ENCODE peak calls at places on chromosomes 13 and 19, in four cellular contexts. C is adrenal gland, R is body of pancreas, T is hepatocyte. B is an unnamed sample. For H3K9me3, the result is how much of the 10 kb centered on the place peaks cover.

GRCh38 chr19:58513694-58514563 is 2.1 kb upstream of the SLC27A5 start:
- DNase-seq in R (peak), C (peak), T (peak), B (peak)

GRCh38 chr19:12000152-12000981 is 35.1 kb downstream of the ZNF433 start:
- DNase-seq in C (no peak), T (no peak), R (no peak), B (no peak)

GRCh38 chr13:75308222-75308621 is 173.7 kb downstream of the TBC1D4 start:
- DNase-seq in T (no peak), C (no peak), R (no peak), B (no peak)

GRCh38 chr19:7267792-7268736 is 26.1 kb downstream of the INSR start:
- DNase-seq in T (no peak), C (no peak), R (peak), B (no peak)

GRCh38 chr13:45456196-45456972 is 8.4 kb upstream of the COG3 start:
- DNase-seq in T (no peak), C (no peak), R (no peak), B (no peak)

GRCh38 chr19:49017666-49018351 is 918 bp upstream of the LHB start:
- DNase-seq in T (peak), R (peak), C (no peak), B (peak)

GRCh38 chr19:28296506-28296905 is 916.4 kb downstream of the UQCRFS1 start:
- DNase-seq in C (no peak), T (no peak), R (no peak), B (no peak)

GRCh38 chr19:33175886-33176669 is 18.1 kb upstream of the LRP3 start:
- DNase-seq in C (no peak), T (peak), R (peak), B (no peak)

GRCh38 chr19:39676004-39676403 is 20.3 kb downstream of the LGALS16 start:
- DNase-seq in C (no peak), R (no peak), T (no peak), B (no peak)

GRCh38 chr19:16645140-16645539 is 14.8 kb downstream of the SMIM7 start:
- DNase-seq in R (no peak), C (no peak), T (no peak), B (no peak)

GRCh38 chr19:13149628-13150186 is 468 bp downstream of the STX10 start:
- DNase-seq in C (peak), R (peak), T (peak), B (no peak)

GRCh38 chr13:81171065-81171647 is 830.2 kb upstream of the SPRY2 start:
- DNase-seq in T (peak), R (no peak), C (no peak), B (no peak)

GRCh38 chr19:3649888-3650287 is 23.3 kb upstream of the CACTIN start:
- DNase-seq in C (no peak), T (no peak), R (no peak), B (no peak)

GRCh38 chr19:3646336-3647092 is 19.9 kb upstream of the CACTIN start:
- DNase-seq in R (no peak), T (no peak), C (no peak), B (no peak)

GRCh38 chr19:3645067-3645396 is 18.4 kb upstream of the CACTIN start:
- DNase-seq in T (no peak), R (no peak), C (no peak), B (no peak)

GRCh38 chr19:3645726-3646125 is 19.1 kb upstream of the CACTIN start:
- DNase-seq in C (no peak), T (no peak), R (no peak), B (no peak)

DNA sequence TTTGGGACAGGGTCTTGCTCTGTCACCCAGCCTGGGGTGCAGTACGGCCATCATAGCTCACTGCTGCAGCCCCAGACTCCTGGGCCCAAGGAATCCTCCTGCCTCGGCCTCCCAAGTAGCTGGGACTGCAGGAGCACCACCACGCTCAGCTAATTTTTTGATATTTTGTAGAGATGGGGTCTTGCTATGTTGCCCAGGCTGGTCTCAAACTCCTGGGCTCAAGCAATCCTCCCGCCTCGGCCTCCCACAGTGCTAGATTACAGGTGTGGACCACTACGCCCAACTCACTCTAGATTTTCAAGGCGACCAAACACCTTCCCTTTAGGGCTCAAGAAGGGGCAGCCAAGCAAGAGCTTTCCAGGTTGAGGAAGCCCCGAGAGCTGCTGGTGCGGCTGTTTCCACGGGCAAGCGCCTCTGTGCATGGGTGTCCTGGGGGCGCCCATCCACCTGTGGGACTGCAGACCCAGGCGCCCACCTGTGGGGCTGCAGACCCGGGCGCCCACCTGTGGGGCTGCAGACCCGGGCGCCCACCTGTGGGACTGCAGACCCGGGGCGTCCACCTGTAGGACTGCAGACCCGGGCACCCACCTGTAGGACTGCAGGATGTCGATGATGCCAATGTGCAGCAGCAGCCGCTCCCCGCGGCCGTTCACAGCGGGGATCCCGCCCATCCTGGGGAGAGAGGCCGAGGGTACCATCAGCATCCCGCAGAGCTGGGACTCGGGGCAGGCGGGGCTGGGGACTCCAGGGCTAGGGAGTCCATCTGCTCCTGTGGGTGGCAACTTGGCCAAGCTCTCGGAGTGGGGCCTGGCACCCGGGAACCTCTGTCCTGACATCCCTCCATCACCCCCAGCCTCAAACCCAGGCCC is 21.7 kb upstream of the CACTIN start:
- DNase-seq in C (no peak), T (no peak), R (no peak), B (no peak)
- H3K9me3 ChIP-seq in C (under half), T (under half), R (under half), B (under half)

DNA sequence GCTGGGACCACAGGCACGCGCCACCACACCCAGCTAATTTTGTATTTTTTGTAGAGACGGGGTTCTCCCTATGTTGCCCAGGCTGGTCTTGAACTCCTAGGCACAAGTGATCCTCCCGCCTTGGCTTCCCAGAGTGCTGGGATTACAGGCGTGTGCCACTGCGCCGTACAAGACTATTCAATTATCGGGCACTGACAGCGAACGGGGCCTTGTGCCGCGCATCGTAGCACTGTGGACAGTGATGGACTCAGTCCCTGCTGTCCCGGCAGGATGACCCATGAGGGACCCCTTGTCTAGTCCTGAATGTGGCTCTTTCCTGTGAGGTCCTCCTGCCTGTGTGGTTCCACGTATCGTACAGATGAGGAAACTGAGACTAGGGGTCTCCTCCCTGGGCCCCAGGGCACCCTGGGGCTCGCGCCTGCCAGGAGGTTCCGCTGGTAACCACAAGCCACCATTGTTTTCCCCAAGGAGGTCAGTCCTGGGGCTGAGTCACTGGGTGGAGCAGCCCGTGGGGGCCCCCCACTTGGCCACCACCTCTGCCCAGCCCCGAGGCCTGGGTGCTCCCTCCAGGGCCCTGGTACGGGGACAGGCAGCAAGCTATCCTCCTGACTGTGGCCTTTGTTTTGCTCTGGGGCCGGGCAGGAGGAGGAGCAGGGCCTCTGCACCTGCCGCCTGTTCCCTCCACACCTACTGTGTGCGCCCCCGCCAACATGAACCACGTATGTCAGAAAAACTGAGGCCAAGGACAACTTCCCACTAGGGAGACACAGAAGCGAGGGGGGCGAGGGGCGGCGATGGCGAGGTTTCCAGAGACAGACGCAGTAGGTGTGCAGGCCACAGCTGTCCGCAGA is 2.9 kb upstream of the TCF3 start:
- DNase-seq in C (no peak), T (peak), R (no peak), B (no peak)
- H3K27ac ChIP-seq in C (no peak), T (no peak), R (no peak), B (no peak)

DNA sequence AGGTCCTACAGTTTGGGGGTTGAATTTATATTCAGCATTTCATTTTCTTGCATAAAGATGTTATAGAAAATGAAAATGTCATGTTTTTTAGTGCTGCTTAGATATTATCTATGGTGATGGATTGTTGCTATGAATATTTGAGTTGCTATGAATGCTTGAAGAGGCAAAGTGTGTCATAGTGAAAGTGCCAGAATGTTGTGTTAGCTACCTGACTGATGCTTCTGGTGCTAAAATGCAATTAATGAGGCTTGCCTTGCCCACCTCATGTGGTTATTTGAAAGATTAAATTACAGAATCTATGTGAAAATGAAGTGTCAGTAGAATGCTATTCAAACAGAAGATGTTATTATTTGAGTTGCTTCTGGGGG is 62.7 kb upstream of the MYCBP2 start:
- DNase-seq in R (no peak), C (no peak), T (no peak), B (no peak)
- H3K9me3 ChIP-seq in R (under half), C (under half), T (under half), B (under half)

DNA sequence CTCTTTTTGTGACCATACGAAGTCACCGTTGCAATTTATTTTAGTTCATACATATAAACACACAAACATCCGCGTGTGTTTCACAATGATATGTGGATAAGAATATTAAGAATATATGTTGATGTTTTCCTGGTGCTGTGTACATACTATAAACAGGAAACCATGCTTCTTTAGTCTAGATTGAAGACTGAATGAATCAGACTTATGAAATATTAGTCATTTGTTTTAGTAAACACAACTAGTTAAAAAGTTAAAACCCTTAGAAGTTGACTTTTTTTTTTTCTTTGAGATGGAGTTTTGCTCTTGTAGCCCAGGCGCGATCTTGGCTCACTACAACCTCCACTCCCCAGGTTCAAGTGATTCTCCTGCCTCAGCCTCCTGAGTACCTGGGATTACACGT is 257.7 kb downstream of the DACH1 start:
- DNase-seq in C (no peak), T (no peak), R (no peak), B (no peak)
- H3K27ac ChIP-seq in C (no peak), T (no peak), R (no peak), B (no peak)

DNA sequence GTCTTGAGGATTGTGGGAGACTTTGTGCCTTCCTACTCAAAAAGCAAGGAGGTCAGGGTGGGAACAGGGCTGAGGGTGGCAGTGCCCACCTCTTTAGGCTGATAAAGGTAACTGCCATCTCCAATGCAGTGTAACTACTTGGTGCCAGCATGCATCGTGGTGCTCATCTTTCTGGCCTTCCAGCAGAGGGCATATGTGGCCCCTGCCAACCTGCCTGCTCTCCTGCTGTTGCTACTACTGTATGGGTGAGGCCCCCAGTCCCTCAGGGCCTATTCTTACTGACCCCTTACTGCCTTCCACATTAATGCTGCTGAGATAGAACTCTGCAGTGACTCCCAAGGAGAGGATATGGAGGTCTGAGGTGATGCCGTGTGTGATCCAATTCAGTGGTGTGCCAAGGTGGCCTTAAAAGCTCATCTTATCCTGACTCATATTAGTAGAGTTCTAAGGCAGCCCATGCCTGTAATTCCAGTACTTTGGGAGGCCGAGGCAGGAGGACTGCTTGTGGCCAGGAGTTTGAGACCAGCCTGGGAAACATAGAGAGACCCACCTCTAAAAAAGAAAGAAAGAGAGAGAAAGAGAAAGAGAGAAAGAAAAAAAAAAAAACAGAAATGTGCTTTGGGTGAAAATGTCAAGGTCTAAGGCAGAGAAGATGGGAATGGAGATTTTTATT is 9.6 kb upstream of the ARHGAP45 start:
- DNase-seq in C (no peak), R (no peak), T (no peak), B (no peak)
- H3K9me3 ChIP-seq in C (under half), R (under half), T (under half), B (under half)

DNA sequence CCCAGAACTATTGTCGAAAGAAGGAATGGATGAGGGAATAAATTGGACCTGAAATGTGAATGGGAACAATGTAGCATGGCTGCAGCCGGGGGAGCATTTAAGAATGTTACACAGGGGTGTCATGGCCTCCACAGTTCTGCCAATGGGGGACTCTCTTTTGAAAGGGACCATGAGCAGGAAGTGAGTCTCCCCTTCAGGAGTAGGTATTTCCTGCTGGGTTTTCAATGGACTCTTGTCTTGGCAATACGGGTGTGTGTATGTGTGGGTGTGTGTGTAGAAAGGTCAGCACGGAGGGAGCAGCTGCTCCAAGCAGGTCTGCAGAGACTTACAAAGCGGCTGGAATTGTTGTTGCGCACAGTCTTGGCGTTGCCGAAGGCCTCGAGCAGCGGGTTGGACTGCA is 24.4 kb downstream of the MYO1F start:
- DNase-seq in R (no peak), T (no peak), C (no peak), B (no peak)
- H3K27ac ChIP-seq in R (no peak), T (no peak), C (no peak), B (no peak)

GRCh38 chr13:102182170-102182569 is 219.7 kb downstream of the FGF14 start:
- DNase-seq in C (no peak), R (no peak), T (no peak), B (no peak)
- H3K9me3 ChIP-seq in C (under half), R (under half), T (under half), B (under half)

GRCh38 chr13:21171420-21171819 is 4.9 kb downstream of the SKA3 start:
- DNase-seq in C (no peak), T (no peak), R (no peak), B (no peak)
- H3K27ac ChIP-seq in C (no peak), T (no peak), R (no peak), B (no peak)

GRCh38 chr13:34675626-34676025 is 266.4 kb upstream of the NBEA start:
- DNase-seq in T (no peak), C (no peak), R (no peak), B (no peak)
- H3K9me3 ChIP-seq in T (under half), C (under half), R (under half), B (under half)